ENCODE peak calls at places on chromosome 7, in eight cellular contexts. O is activated T-cell treated with anti-CD3 and anti-CD28 coated beads for 1 hour; P is natural killer cell treated with Interleukin-12 subunit alpha and Interleukin-12 subunit beta and Interleukin-15 and Interleukin-18, amount 100 ng/mL, for 72 hours; J is thoracic aorta; C is activated CD4-positive, CD25-positive, alpha-beta regulatory T cell treated with anti-CD3 and anti-CD28 coated beads, Interleukin-2, amount 50 U/mL, for 72 hours; S is stimulated activated naive CD4-positive, alpha-beta T cell treated with Interleukin-2 at 50 U/mL for 16 hours; U is activated CD4-positive, alpha-beta T cell treated with anti-CD3 and anti-CD28 coated beads for 36 hours; G is non-pigmented ciliary epithelial cell. D is an unnamed sample.

GRCh38 chr7:68730194-68730593 is 868.1 kb upstream of the AUTS2 start:
- DNase-seq in O (no peak), P (no peak), J (no peak), C (no peak), S (no peak), U (no peak), G (no peak), D (no peak)

GRCh38 chr7:2521952-2522591 is 2.5 kb downstream of the LFNG start:
- DNase-seq in O (peak), P (peak), J (no peak), C (peak), S (peak), U (peak), G (no peak), D (no peak)

GRCh38 chr7:12683678-12684077 is 3.8 kb upstream of the ARL4A start:
- DNase-seq in O (no peak), P (no peak), J (no peak), C (no peak), S (no peak), U (no peak), G (no peak), D (no peak)

GRCh38 chr7:95205821-95206220 is 118.5 kb downstream of the PON1 start:
- DNase-seq in O (no peak), P (no peak), J (no peak), C (no peak), S (no peak), U (no peak), G (peak), D (no peak)

GRCh38 chr7:122974229-122974628 is 21.3 kb downstream of the TAS2R16 start:
- DNase-seq in O (no peak), P (no peak), J (no peak), C (no peak), S (no peak), U (no peak), G (no peak), D (no peak)

GRCh38 chr7:80146561-80146960 is 11.9 kb downstream of the GNAI1 start:
- DNase-seq in O (no peak), P (no peak), J (no peak), C (no peak), S (no peak), U (no peak), G (no peak), D (no peak)

GRCh38 chr7:131431289-131431688 is 103.6 kb downstream of the MKLN1 start:
- DNase-seq in O (no peak), P (no peak), J (peak), C (no peak), S (no peak), U (no peak), G (peak), D (no peak)

GRCh38 chr7:130071701-130072622 is 1.6 kb downstream of the KLHDC10 start:
- DNase-seq in O (peak), P (peak), J (no peak), C (no peak), S (peak), U (peak), G (peak), D (no peak)

GRCh38 chr7:24227603-24228359 is 56.2 kb upstream of the NPY start:
- DNase-seq in O (peak), P (no peak), J (no peak), C (no peak), S (no peak), U (peak), G (no peak), D (no peak)

GRCh38 chr7:155864991-155865690 is 52.9 kb upstream of the SHH start:
- DNase-seq in O (no peak), P (peak), J (no peak), C (peak), S (no peak), U (no peak), G (no peak), D (peak)

GRCh38 chr7:44789990-44790389 is 6.5 kb upstream of the PPIA start:
- DNase-seq in O (no peak), P (no peak), J (no peak), C (no peak), S (no peak), U (no peak), G (no peak), D (no peak)

GRCh38 chr7:154744226-154744860 is 258.6 kb downstream of the PAXIP1 start:
- DNase-seq in O (no peak), P (no peak), J (no peak), C (no peak), S (no peak), U (peak), G (no peak), D (no peak)

GRCh38 chr7:42877852-42878251 is 34.0 kb downstream of the C7orf25 start:
- DNase-seq in O (no peak), P (no peak), J (no peak), C (no peak), S (no peak), U (no peak), G (no peak), D (no peak)

D was measured in suprapubic skin.